ENCODE peak calls at places on chromosomes 6 and 20, in four cellular contexts. O is K562, N is H1, S is GM12878. Y is an unnamed sample.

GRCh38 chr6:118280210-118280609 is 267.9 kb upstream of the PLN start:
- DNase-seq in O (no peak), N (no peak), S (peak; percentile 45), Y (peak; percentile 21)

GRCh38 chr20:56439784-56440291 is 27.8 kb downstream of the CASS4 start:
- DNase-seq in O (no peak), N (no peak), S (no peak), Y (peak; percentile 100)

GRCh38 chr6:125267806-125268523 is 33.8 kb downstream of the HDDC2 start:
- DNase-seq in O (no peak), N (no peak), S (no peak), Y (no peak)

GRCh38 chr6:157556671-157557430 is 175.9 kb downstream of the ZDHHC14 start:
- DNase-seq in O (no peak), N (no peak), S (no peak), Y (no peak)

GRCh38 chr6:23145801-23146200 is 576.4 kb downstream of the HDGFL1 start:
- DNase-seq in O (no peak), N (no peak), S (no peak), Y (peak; percentile 11)

GRCh38 chr6:17865798-17866725 is 121.4 kb downstream of the KIF13A start:
- DNase-seq in O (no peak), N (no peak), S (no peak), Y (peak; percentile 95)

GRCh38 chr20:17627101-17627950 is 54.7 kb downstream of the RRBP1 start:
- DNase-seq in O (no peak), N (no peak), S (no peak), Y (no peak)

GRCh38 chr20:33332905-33333456 is 50.0 kb downstream of the BPIFB1 start:
- DNase-seq in O (no peak), N (no peak), S (no peak), Y (no peak)

GRCh38 chr6:143286280-143286795 is 164.2 kb downstream of the ADAT2 start:
- DNase-seq in O (no peak), N (no peak), S (no peak), Y (peak; percentile 37)

GRCh38 chr6:36657265-36657664 is 21.2 kb upstream of the CDKN1A start:
- DNase-seq in O (no peak), N (no peak), S (no peak), Y (no peak)

GRCh38 chr6:31294056-31294455 is 22.2 kb upstream of the HLA-C start:
- DNase-seq in O (no peak), N (no peak), S (no peak), Y (no peak)

GRCh38 chr6:31422587-31422986 is 19.2 kb downstream of the MICA start:
- DNase-seq in O (no peak), N (no peak), S (no peak), Y (no peak)

GRCh38 chr20:5848711-5849505 is 98.7 kb downstream of the SHLD1 start:
- DNase-seq in O (no peak), N (no peak), S (peak; percentile 24), Y (peak; percentile 75)

GRCh38 chr6:24152014-24152413 is 26.0 kb downstream of the NRSN1 start:
- DNase-seq in O (no peak), N (no peak), S (no peak), Y (no peak)

GRCh38 chr6:105810105-105810921 is 275.8 kb upstream of the PRDM1 start:
- DNase-seq in O (peak; percentile 82), N (no peak), S (no peak), Y (peak; percentile 91)

GRCh38 chr6:17354700-17355403 is 38.5 kb upstream of the CAP2 start:
- DNase-seq in O (no peak), N (no peak), S (peak; percentile 4), Y (peak; percentile 86)

GRCh38 chr6:41040911-41041536 is 1.2 kb upstream of the TSPO2 start:
- DNase-seq in O (peak; percentile 37), N (no peak), S (no peak), Y (no peak)

GRCh38 chr20:47677314-47678129 is 107.8 kb downstream of the SULF2 start:
- DNase-seq in O (peak; percentile 82), N (peak; percentile 89), S (no peak), Y (peak; percentile 16)

GRCh38 chr20:59624401-59624800 is 20.1 kb downstream of the PHACTR3 start:
- DNase-seq in O (no peak), N (no peak), S (no peak), Y (no peak)

GRCh38 chr6:42821846-42822245 is 40.0 kb downstream of the BICRAL start:
- DNase-seq in O (no peak), N (no peak), S (no peak), Y (peak; percentile 24)

GRCh38 chr20:62685781-62686555 is 22.7 kb upstream of the NTSR1 start:
- DNase-seq in O (peak; percentile 56), N (no peak), S (no peak), Y (no peak)

GRCh38 chr6:76495909-76496308 is 423.4 kb upstream of the IMPG1 start:
- DNase-seq in O (no peak), N (peak; percentile 53), S (no peak), Y (no peak)

GRCh38 chr20:9409981-9410380 is 104.4 kb upstream of the LAMP5 start:
- DNase-seq in O (no peak), N (no peak), S (no peak), Y (peak; percentile 94)

GRCh38 chr20:39146394-39146793 is 184.2 kb downstream of the DHX35 start:
- DNase-seq in O (no peak), N (no peak), S (no peak), Y (no peak)

GRCh38 chr6:80767808-80768207 is 661.3 kb downstream of the BCKDHB start:
- DNase-seq in O (no peak), N (no peak), S (no peak), Y (peak; percentile 88)

DNA sequence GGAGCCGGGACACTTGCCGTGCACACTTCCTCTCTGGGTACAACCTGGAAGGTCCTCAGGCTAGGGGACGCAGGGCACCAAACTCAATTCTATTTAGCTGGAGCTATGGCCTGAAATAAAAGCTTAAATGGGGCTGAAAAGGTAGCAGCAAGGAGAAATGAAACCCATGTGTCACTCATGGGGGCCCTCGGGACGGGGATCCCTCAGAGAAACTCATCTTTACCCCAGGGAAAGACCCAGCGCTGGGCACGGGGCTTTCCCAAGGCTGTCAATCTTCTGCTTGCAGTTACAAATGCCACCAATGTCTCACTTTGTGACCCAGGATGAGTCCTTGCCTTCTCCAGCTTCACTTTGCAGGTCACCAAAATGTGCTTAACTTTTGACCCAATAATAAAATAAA is 16.5 kb downstream of the SNAI1 start:
- DNase-seq in O (no peak), N (no peak), S (peak; percentile 51), Y (no peak)
- TF ChIP-seq CHD1 in O (no peak), N (no peak), S (no peak), Y (no peak)

GRCh38 chr6:44735631-44735963 is 348.1 kb downstream of the CDC5L start:
- DNase-seq in O (no peak), N (no peak), S (peak; percentile 68), Y (peak; percentile 42)
- TF ChIP-seq CHD1 in O (no peak), N (no peak), S (no peak), Y (no peak)

GRCh38 chr6:26195376-26195923 is 108.2 kb downstream of the HFE start:
- DNase-seq in O (peak; percentile 63), N (peak; percentile 64), S (peak; percentile 70), Y (peak; percentile 97)
- TF ChIP-seq CHD1 in O (peak; percentile 88), N (peak; percentile 18), S (no peak), Y (no peak)

GRCh38 chr6:11875325-11876109 is 96.9 kb upstream of the ADTRP start:
- DNase-seq in O (no peak), N (no peak), S (no peak), Y (no peak)
- TF ChIP-seq CHD1 in O (no peak), N (no peak), S (no peak), Y (no peak)

GRCh38 chr6:39839445-39839844 is 47.3 kb downstream of the DAAM2 start:
- DNase-seq in O (no peak), N (no peak), S (no peak), Y (no peak)

GRCh38 chr6:39834278-39834677 is 42.1 kb downstream of the DAAM2 start:
- DNase-seq in O (no peak), N (no peak), S (no peak), Y (no peak)

GRCh38 chr6:39836621-39837020 is 44.4 kb downstream of the DAAM2 start:
- DNase-seq in O (no peak), N (no peak), S (no peak), Y (peak; percentile 14)

GRCh38 chr6:39834866-39835265 is 42.7 kb downstream of the DAAM2 start:
- DNase-seq in O (no peak), N (no peak), S (no peak), Y (no peak)

DNA sequence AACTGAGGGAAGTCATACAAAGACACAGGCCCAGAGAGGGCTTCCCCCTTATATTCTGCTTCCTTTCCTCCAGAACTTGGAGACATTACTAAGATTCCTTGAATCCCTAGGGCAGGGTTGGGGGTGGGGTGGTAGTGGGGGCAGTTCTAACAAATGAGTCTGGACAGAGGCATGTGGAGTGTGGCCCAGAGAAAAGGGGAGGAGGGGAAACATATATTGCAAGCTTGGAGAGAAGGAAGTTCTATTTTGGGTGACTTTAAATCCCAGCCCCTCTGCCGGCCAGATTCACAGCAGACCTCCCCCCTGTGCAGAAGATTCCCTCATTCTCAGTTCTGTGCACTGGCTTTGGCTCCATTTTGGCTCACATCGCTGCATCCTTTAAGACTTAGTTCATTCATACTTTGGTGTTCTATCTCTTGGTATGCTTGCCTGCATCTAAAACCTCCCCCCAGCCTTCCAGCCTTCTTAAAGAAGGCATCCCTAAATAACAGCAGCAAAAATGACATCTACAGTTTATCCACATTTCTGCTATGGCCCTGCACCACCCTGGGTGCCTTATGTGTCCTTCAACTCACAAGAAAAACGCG is 43.8 kb downstream of the DAAM2 start:
- DNase-seq in O (no peak), N (no peak), S (no peak), Y (peak; percentile 37)
- TF ChIP-seq CHD1 in O (no peak), N (no peak), S (no peak), Y (no peak)

GRCh38 chr6:84897874-84898635 is 133.7 kb upstream of the TBX18 start:
- DNase-seq in O (no peak), N (no peak), S (no peak), Y (peak; percentile 2)
- TF ChIP-seq CHD1 in O (no peak), N (no peak), S (no peak), Y (no peak)

DNA sequence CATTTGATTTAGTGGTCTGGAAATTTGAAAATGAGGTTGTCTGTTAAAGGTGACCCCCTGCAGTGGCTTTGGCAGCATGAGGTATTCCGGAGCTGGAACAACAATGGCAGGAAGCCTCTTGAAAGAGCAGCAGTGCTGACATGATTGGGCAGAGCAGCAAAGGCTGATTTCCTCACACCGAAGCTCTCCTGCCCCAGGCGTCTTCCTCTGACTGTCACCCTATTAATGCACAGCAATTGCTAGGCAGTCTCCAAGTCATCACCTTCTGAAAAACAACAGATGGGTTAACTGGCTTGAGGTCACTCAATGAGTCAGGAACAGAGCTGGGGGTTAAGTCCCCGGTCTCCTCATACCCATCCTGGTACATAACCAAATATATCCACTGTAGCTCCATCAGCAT is 241.8 kb upstream of the MMS22L start:
- DNase-seq in O (no peak), N (peak; percentile 53), S (no peak), Y (no peak)
- TF ChIP-seq CHD1 in O (no peak), N (no peak), S (no peak), Y (no peak)

Y was measured in IMR-90.